ENCODE peak calls at places on chromosomes 13 and 19, in six cellular contexts. H is tibial nerve; Z is neural progenitor cell; W is psoas muscle; Y is CD8-positive, alpha-beta T cell; D is sigmoid colon. R is an unnamed sample.

GRCh38 chr19:50252111-50252886 is 48.9 kb downstream of the MYH14 start:
- DNase-seq in H (no peak), W (no peak), Z (peak; percentile 27), D (no peak), Y (no peak), R (no peak)

GRCh38 chr13:65111223-65111622 is 2118.9 kb downstream of the PCDH9 start:
- DNase-seq in Y (no peak), W (no peak), Z (no peak), H (no peak), D (no peak), R (no peak)

GRCh38 chr19:51798958-51799310 is 4.0 kb downstream of the FPR3 start:
- DNase-seq in Z (no peak), H (no peak), Y (no peak), W (peak; percentile 58), D (peak; percentile 70), R (no peak)

GRCh38 chr19:30428856-30429255 is 56.7 kb downstream of the ZNF536 start:
- DNase-seq in Y (no peak), W (no peak), Z (no peak), H (no peak), D (no peak), R (no peak)

GRCh38 chr19:51441410-51442390 is 16.6 kb downstream of the SIGLEC8 start:
- DNase-seq in W (no peak), Z (no peak), Y (peak; percentile 89), D (peak; percentile 46), H (no peak), R (no peak)

GRCh38 chr19:16673226-16673625 is 12.3 kb downstream of the TMEM38A start:
- DNase-seq in Z (no peak), Y (no peak), W (no peak), D (no peak), H (no peak), R (no peak)

GRCh38 chr13:65555973-65556372 is 1674.2 kb downstream of the PCDH9 start:
- DNase-seq in Y (no peak), D (no peak), Z (no peak), H (no peak), W (no peak), R (no peak)

GRCh38 chr13:26619321-26619720 is 61.8 kb downstream of the WASF3 start:
- DNase-seq in Z (no peak), H (no peak), Y (no peak), W (no peak), D (no peak), R (no peak)

GRCh38 chr19:39032164-39032918 is at the start of gene FBXO27:
- DNase-seq in H (no peak), D (no peak), Y (no peak), W (no peak), Z (peak; percentile 72), R (no peak)

GRCh38 chr19:722553-723101 is 13.9 kb downstream of the PALM start:
- DNase-seq in Z (no peak), W (peak; percentile 70), D (no peak), Y (no peak), H (no peak), R (no peak)

GRCh38 chr13:33524086-33524485 is 238.5 kb upstream of the STARD13 start:
- DNase-seq in W (no peak), H (no peak), D (no peak), Y (no peak), Z (no peak), R (no peak)

GRCh38 chr13:51449018-51449417 is 3.8 kb downstream of the INTS6 start:
- DNase-seq in Y (no peak), Z (no peak), W (no peak), H (no peak), D (no peak), R (no peak)
- H3K4me3 ChIP-seq in Y (no peak overlapping the region), Z (peak overlapping the region; percentile 99), W (no peak overlapping the region), H (no peak overlapping the region), D (no peak overlapping the region), R (no peak overlapping the region)

GRCh38 chr19:56543776-56544175 is 5.0 kb downstream of the ZFP28 start:
- DNase-seq in Y (no peak), Z (no peak), W (no peak), D (no peak), H (no peak), R (no peak)

GRCh38 chr19:56547535-56547934 is 8.8 kb downstream of the ZFP28 start:
- DNase-seq in D (no peak), H (no peak), Z (peak; percentile 6), Y (no peak), W (no peak), R (no peak)
- TF ChIP-seq CTCF in D (no peak), H (no peak), Z (peak; percentile 27), Y (no peak), W (no peak), R (no peak)

DNA sequence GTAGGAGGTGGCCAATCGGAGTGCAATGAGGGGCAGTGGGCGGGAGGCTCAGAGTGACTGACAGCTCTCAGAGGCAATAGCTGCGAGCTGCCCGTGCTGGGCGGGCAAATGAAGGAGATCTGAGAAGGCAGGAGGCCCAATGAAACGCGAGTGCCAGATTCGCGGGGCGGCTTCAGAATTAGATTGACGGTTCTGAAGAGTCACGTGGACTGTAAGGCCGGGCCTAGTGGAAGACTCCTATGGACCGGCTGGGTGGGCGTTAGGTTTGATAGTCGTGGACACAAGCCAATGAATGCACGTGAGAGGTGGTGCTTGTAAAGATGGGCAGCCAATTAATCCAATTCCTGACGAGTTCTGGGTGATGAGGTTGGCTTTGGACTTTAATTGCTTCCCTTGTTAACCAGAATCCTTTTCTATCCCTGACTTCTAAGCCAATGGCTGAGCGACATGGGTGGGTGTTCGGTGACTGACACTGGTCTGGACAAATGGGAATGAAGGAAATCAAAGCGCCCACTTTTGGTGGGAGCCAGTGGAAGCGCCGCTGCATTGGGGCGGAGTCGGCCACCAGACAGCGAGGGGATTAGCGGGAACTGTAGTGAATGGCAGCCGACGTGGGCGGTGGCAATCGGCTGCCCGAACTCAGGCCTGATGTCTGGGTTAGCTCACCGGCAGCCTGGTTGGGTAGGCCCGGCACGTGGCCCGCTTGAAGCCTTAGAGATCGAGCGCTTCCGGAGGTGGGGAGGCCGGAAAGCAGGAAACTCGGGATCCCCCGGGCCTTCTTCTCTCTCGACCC is 524 bp upstream of the KHSRP start:
- DNase-seq in D (peak; percentile 100), Z (peak; percentile 100), W (peak; percentile 100), Y (peak; percentile 98), H (peak; percentile 100), R (peak; percentile 100)
- H3K4me3 ChIP-seq in D (no peak overlapping the region), Z (no peak overlapping the region), W (peak overlapping the region; percentile 93), Y (peak overlapping the region; percentile 7), H (peak overlapping the region; percentile 20), R (peak overlapping the region; percentile 31)

DNA sequence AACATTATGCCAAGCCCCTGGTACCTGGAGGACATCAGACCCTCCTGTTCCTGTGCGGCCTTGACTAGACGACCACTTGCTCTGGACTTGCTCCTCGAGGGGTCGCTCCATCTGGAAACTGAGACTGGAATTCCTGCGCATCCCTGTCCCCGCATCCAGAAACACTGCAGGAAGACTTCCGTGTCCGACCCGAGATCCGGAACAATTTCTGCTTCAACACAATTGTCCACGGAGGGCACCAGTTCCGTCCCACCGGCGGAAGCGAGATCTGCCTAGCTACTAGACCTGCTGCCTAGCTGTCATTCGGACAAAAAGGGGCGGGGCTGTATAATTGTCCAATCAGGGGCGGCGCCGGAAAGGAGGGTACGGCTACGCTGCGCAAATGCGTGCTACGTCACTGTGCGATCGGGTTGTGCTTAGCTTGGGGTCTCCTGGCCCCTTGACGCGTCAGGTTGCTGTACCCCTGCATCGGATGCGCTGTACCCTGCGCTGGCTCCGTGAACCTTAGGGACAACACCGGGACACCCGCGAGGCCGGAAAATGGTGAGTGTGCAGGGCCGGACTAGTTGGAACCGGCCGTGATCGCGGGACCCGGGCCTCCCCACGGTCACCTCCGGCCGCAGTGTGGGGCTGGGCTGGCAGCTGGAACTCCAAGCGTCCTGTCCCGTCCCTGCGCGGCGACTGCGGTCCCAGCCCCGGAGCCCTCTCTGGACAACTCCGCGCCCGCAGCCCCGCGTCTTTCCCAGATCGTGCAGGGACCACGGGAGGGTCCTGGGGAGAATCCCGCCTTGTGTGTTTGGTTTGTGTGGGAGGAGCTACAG is at the start of the genes ZNF490 and ZNF791:
- DNase-seq in Y (peak; percentile 96), Z (peak; percentile 99), D (peak; percentile 99), W (peak; percentile 99), H (peak; percentile 100), R (peak; percentile 83)
- TF ChIP-seq CTCF in Y (no peak), Z (peak; percentile 51), D (no peak), W (no peak), H (no peak), R (peak; percentile 3)

GRCh38 chr19:18230941-18231734 is 4.9 kb upstream of the PDE4C start:
- DNase-seq in Z (no peak), Y (no peak), D (no peak), W (no peak), H (no peak), R (no peak)
- H3K4me3 ChIP-seq in Z (no peak overlapping the region), Y (no peak overlapping the region), D (no peak overlapping the region), W (no peak overlapping the region), H (no peak overlapping the region), R (no peak overlapping the region)